ENCODE peak calls at places on chromosomes 2 and 18, in eight cellular contexts. M is mesothelial cell of epicardium, G is brain microvascular endothelial cell, L is transverse colon, X is tibial artery, B is kidney epithelial cell, V is kidney, E is AG09319. Z is an unnamed sample.

GRCh38 chr18:11042247-11042646 is 107.1 kb downstream of the PIEZO2 start:
- DNase-seq in V (peak; percentile 76), E (no peak), G (peak; percentile 97), B (no peak), M (no peak), L (no peak), X (no peak), Z (no peak)

GRCh38 chr18:629303-630150 is 27.9 kb upstream of the TYMS start:
- DNase-seq in B (no peak), E (no peak), L (no peak), M (no peak), G (peak; percentile 16), V (no peak), X (no peak), Z (no peak)

GRCh38 chr2:136125226-136125625 is 7.3 kb upstream of the CXCR4 start:
- DNase-seq in E (no peak), V (no peak), X (no peak), M (no peak), B (no peak), G (no peak), L (no peak), Z (no peak)

GRCh38 chr2:186636800-186637795 is 47.2 kb downstream of the ITGAV start:
- DNase-seq in E (no peak), M (no peak), B (no peak), G (no peak), X (no peak), V (peak; percentile 24), L (no peak), Z (no peak)

GRCh38 chr2:190867182-190867581 is 13.4 kb upstream of the GLS start:
- DNase-seq in M (no peak), V (no peak), E (no peak), B (no peak), L (no peak), G (peak; percentile 48), X (no peak), Z (no peak)

GRCh38 chr2:232315049-232315922 is 63.3 kb upstream of the ALPP start:
- DNase-seq in M (no peak), V (peak; percentile 81), X (peak; percentile 76), G (peak; percentile 59), E (no peak), B (peak; percentile 34), L (peak; percentile 56), Z (peak; percentile 41)

GRCh38 chr2:58291726-58292430 is 50.8 kb upstream of the FANCL start:
- DNase-seq in V (no peak), E (no peak), G (no peak), B (no peak), L (no peak), X (no peak), M (no peak), Z (no peak)

GRCh38 chr18:58394046-58394445 is 234.8 kb downstream of the ALPK2 start:
- DNase-seq in V (no peak), X (peak; percentile 16), L (no peak), E (no peak), M (no peak), G (no peak), B (peak; percentile 39), Z (no peak)

GRCh38 chr2:122804494-122804893 is 1049.0 kb downstream of the TSN start:
- DNase-seq in M (no peak), G (peak; percentile 0), E (no peak), V (no peak), L (no peak), B (no peak), X (no peak), Z (no peak)

GRCh38 chr2:39743170-39743851 is 35.7 kb downstream of the THUMPD2 start:
- DNase-seq in B (no peak), M (no peak), L (no peak), G (peak; percentile 61), X (no peak), V (no peak), E (no peak), Z (no peak)

GRCh38 chr18:42604820-42605219 is 510.7 kb downstream of the RIT2 start:
- DNase-seq in E (no peak), M (no peak), L (no peak), B (no peak), X (no peak), V (no peak), G (no peak), Z (no peak)

GRCh38 chr2:208033701-208034502 is 8.6 kb upstream of the PLEKHM3 start:
- DNase-seq in V (no peak), M (no peak), X (no peak), L (peak; percentile 70), B (peak; percentile 62), G (no peak), E (no peak), Z (no peak)

DNA sequence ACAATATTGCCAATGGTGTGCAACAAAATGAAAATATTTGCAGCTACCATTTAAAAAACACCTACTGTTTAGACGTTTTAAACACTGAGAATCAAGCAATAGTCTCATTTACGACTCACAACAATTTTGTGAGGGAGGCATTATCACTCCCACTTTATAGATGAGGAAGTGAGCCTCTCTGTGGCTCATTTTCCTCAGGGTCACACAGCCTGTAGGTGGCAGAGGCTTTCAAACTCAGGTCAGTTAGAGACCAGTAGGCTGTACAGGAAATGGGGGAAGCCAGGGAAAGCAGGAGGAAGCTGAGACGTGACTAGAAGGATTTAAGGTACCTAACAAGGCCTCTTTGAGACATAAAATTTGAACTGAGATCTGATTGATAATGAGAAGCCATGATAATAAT is 95.0 kb upstream of the ZNF521 start:
- DNase-seq in B (no peak), L (no peak), V (no peak), M (no peak), X (no peak), E (no peak), G (no peak), Z (no peak)
- TF ChIP-seq CTCF in B (no peak), L (no peak), V (no peak), M (no peak), X (no peak), E (no peak), G (no peak), Z (no peak)

GRCh38 chr2:10934308-10934978 is 22.7 kb downstream of the KCNF1 start:
- DNase-seq in B (no peak), M (no peak), X (no peak), L (no peak), G (no peak), E (no peak), V (peak; percentile 43), Z (no peak)
- TF ChIP-seq CTCF in B (no peak), M (no peak), X (no peak), L (no peak), G (no peak), E (no peak), V (no peak), Z (no peak)

DNA sequence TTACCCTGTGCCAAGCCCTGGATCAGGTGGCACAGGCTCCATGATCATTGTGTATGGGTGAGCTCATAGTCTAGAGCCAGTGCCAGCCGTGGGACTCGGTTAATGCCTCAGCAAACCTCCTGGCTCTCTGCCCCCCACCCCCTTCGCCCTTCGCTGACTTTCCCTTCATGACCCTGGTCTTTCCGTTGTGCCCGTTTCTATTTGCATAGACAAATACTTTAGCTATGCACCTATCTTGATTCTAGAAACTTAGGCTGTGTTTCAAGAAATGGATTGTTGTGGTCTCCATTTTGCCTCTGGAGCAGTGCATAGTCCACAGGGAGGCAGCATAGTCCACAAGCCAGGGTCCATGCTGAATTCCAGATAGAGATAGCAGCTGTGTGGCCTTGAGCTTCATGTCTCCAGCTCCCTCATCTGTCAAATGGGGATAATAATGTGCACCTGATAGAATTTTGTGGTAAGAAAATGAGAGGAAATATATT is 44.8 kb upstream of the KDM3A start:
- DNase-seq in M (no peak), L (peak; percentile 24), V (no peak), E (no peak), G (peak; percentile 52), X (no peak), B (no peak), Z (no peak)
- TF ChIP-seq CTCF in M (no peak), L (no peak), V (peak; percentile 46), E (peak; percentile 34), G (peak; percentile 61), X (peak; percentile 50), B (peak; percentile 25), Z (no peak)

GRCh38 chr2:234603619-234604018 is 106.7 kb upstream of the ARL4C start:
- DNase-seq in G (no peak), B (no peak), X (no peak), M (no peak), L (no peak), V (no peak), E (no peak), Z (no peak)
- TF ChIP-seq CTCF in G (no peak), B (no peak), X (no peak), M (no peak), L (no peak), V (no peak), E (no peak), Z (no peak)

GRCh38 chr2:179646862-179647261 is 214.6 kb downstream of the ZNF385B start:
- DNase-seq in M (no peak), V (no peak), X (no peak), E (no peak), G (no peak), B (no peak), L (no peak), Z (no peak)

GRCh38 chr2:179650420-179650819 is 211.0 kb downstream of the ZNF385B start:
- DNase-seq in X (no peak), M (no peak), V (no peak), G (no peak), L (no peak), E (no peak), B (no peak), Z (no peak)

GRCh38 chr2:179657068-179657467 is 204.3 kb downstream of the ZNF385B start:
- DNase-seq in V (no peak), B (no peak), M (no peak), E (no peak), G (no peak), X (no peak), L (no peak), Z (no peak)

GRCh38 chr2:179655627-179656026 is 205.8 kb downstream of the ZNF385B start:
- DNase-seq in X (no peak), L (no peak), E (no peak), V (no peak), B (peak; percentile 12), M (no peak), G (no peak), Z (no peak)

DNA sequence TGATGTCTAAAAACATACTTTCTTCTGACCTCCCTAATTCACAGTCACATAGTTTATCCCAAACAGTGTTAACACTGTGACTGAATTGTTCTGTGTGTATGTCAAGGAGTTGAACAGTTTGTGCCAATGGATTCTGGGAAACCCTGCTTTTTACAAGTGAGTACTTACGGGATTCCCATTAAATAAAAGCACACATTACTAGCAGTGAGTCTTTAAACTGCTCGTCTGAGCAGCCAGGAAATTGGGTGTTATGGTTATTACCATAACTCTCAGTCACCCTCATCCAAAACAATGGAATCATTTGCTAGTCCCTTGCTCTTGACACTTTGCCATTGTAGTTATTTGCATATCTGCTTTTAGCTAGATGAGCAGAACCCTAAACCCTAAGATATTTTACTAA is 209.1 kb downstream of the ZNF385B start:
- DNase-seq in X (no peak), E (no peak), M (no peak), V (no peak), L (no peak), B (no peak), G (no peak), Z (no peak)
- TF ChIP-seq CTCF in X (no peak), E (no peak), M (no peak), V (no peak), L (no peak), B (no peak), G (no peak), Z (no peak)

Z was measured in activated B cell treated with CpG ODN at 0.5 μM for 24 hours.